ENCODE peak calls at places on chromosome 16, in nine cellular contexts. I is A549; U is foreskin fibroblast; N is midbrain; Y is dermis microvascular lymphatic vessel endothelial cell; F is NCI-H2081; A is Panc1; M is stimulated activated CD4-positive, alpha-beta T cell treated with anti-CD3 and anti-CD28 coated beads, TNF-alpha, amount 100 ng/mL, for 4 hours; K is mesenteric fat pad. L is an unnamed sample.

GRCh38 chr16:2015117-2015946 is 4.3 kb upstream of the NPW start:
- DNase-seq in I (peak; percentile 98), U (peak; percentile 54), N (no peak), Y (no peak), F (no peak), A (no peak), M (no peak), K (no peak), L (peak; percentile 59)

GRCh38 chr16:82456683-82457082 is 170.1 kb upstream of the CDH13 start:
- DNase-seq in I (peak; percentile 64), U (peak; percentile 43), N (peak; percentile 35), Y (peak; percentile 62), F (peak; percentile 22), A (peak; percentile 24), M (no peak), K (no peak), L (peak; percentile 81)

GRCh38 chr16:55283776-55284717 is 40.0 kb upstream of the IRX6 start:
- DNase-seq in I (no peak), U (no peak), N (no peak), Y (no peak), F (peak; percentile 56), A (no peak), M (no peak), K (no peak), L (peak; percentile 34)

GRCh38 chr16:5670198-5670597 is 572.6 kb upstream of the EEF2KMT start:
- DNase-seq in I (no peak), U (no peak), N (no peak), Y (no peak), F (no peak), A (no peak), M (no peak), K (no peak), L (no peak)

GRCh38 chr16:85250609-85251223 is 138.4 kb upstream of the CIBAR2 start:
- DNase-seq in I (no peak), U (no peak), N (no peak), Y (no peak), F (no peak), A (no peak), M (no peak), K (no peak), L (no peak)

GRCh38 chr16:75754126-75754525 is 27.8 kb upstream of the CPHXL start:
- DNase-seq in I (no peak), U (peak; percentile 56), N (no peak), Y (no peak), F (no peak), A (no peak), M (no peak), K (no peak), L (no peak)

GRCh38 chr16:70553645-70554044 is 30.0 kb downstream of the SF3B3 start:
- DNase-seq in I (no peak), U (peak; percentile 92), N (no peak), Y (no peak), F (no peak), A (no peak), M (no peak), K (no peak), L (no peak)

GRCh38 chr16:26701243-26701886 is 365.4 kb upstream of the C16orf82 start:
- DNase-seq in I (no peak), U (no peak), N (no peak), Y (no peak), F (no peak), A (no peak), M (no peak), K (no peak), L (no peak)

GRCh38 chr16:86824751-86825310 is 246.5 kb downstream of the FOXL1 start:
- DNase-seq in I (no peak), U (no peak), N (no peak), Y (peak; percentile 99), F (no peak), A (no peak), M (no peak), K (peak; percentile 71), L (no peak)

GRCh38 chr16:19520861-19521331 is 1.0 kb downstream of the GDE1 start:
- DNase-seq in I (peak; percentile 44), U (peak; percentile 33), N (no peak), Y (peak; percentile 66), F (no peak), A (peak; percentile 20), M (no peak), K (no peak), L (peak; percentile 20)

GRCh38 chr16:68283840-68284595 is 19.7 kb downstream of the SLC7A6 start:
- DNase-seq in I (no peak), U (peak; percentile 65), N (no peak), Y (no peak), F (no peak), A (no peak), M (no peak), K (no peak), L (no peak)

GRCh38 chr16:77059441-77059840 is 131.5 kb upstream of the MON1B start:
- DNase-seq in I (no peak), U (no peak), N (no peak), Y (peak; percentile 45), F (peak; percentile 0), A (no peak), M (no peak), K (no peak), L (no peak)

GRCh38 chr16:57115504-57116182 is 23.3 kb downstream of the CPNE2 start:
- DNase-seq in I (no peak), U (peak; percentile 67), N (peak; percentile 96), Y (no peak), F (peak; percentile 20), A (no peak), M (no peak), K (no peak), L (peak; percentile 37)

GRCh38 chr16:3589441-3589921 is 12.3 kb upstream of the NLRC3 start:
- DNase-seq in I (no peak), U (no peak), N (no peak), Y (no peak), F (no peak), A (no peak), M (no peak), K (no peak), L (no peak)

L was measured in HAP-1.